ENCODE peak calls at places on chromosomes 2 and 18, in six cellular contexts. N, R, X, P, L and C are unnamed samples.

GRCh38 chr2:166042356-166042755 is 85.5 kb downstream of the SCN1A start:
- DNase-seq in L (no peak), N (no peak), X (no peak), P (no peak), R (no peak), C (no peak)

GRCh38 chr2:94871226-94872087 is at the start of gene TEKT4:
- DNase-seq in X (peak), R (no peak), N (no peak), P (no peak), L (peak), C (peak)

GRCh38 chr2:32423536-32423935 is 66.7 kb downstream of the BIRC6 start:
- DNase-seq in R (no peak), P (no peak), X (no peak), L (no peak), N (no peak), C (no peak)

GRCh38 chr2:138227195-138227594 is 262.9 kb downstream of the HNMT start:
- DNase-seq in R (no peak), P (no peak), X (no peak), N (no peak), L (no peak), C (no peak)

GRCh38 chr2:238136820-238137537 is 1.5 kb upstream of the KLHL30 start:
- DNase-seq in L (no peak), P (peak), X (no peak), R (no peak), N (no peak), C (no peak)

GRCh38 chr2:239157766-239158165 is 243.1 kb downstream of the HDAC4 start:
- DNase-seq in L (peak), X (peak), N (no peak), R (no peak), P (no peak), C (peak)

GRCh38 chr18:22964116-22964515 is 31.0 kb downstream of the RBBP8 start:
- DNase-seq in L (no peak), R (no peak), P (no peak), X (no peak), N (no peak), C (no peak)

GRCh38 chr2:134232461-134232860 is 21.4 kb upstream of the MGAT5 start:
- DNase-seq in R (no peak), P (no peak), X (no peak), L (no peak), N (no peak), C (no peak)

GRCh38 chr2:66030553-66030952 is 404.4 kb upstream of the MEIS1 start:
- DNase-seq in X (no peak), R (no peak), N (no peak), L (no peak), P (no peak), C (peak)

GRCh38 chr2:25954199-25954752 is 28.0 kb downstream of the KIF3C start:
- DNase-seq in L (no peak), P (no peak), R (no peak), N (no peak), X (no peak), C (no peak)

GRCh38 chr2:215970425-215970824 is 42.9 kb downstream of the MREG start:
- DNase-seq in N (no peak), P (peak), R (no peak), X (no peak), L (no peak), C (no peak)

GRCh38 chr18:77071711-77072292 is 60.8 kb downstream of the MBP start:
- DNase-seq in N (peak), R (no peak), P (peak), X (peak), L (peak), C (no peak)

GRCh38 chr2:126720647-126721046 is 64.7 kb downstream of the GYPC start:
- DNase-seq in R (no peak), X (no peak), P (no peak), N (no peak), L (no peak), C (no peak)

GRCh38 chr2:221716434-221717303 is 144.6 kb upstream of the EPHA4 start:
- DNase-seq in X (peak), L (peak), P (no peak), R (no peak), N (no peak), C (peak)

GRCh38 chr2:205060269-205060668 is 515.0 kb downstream of the PARD3B start:
- DNase-seq in P (peak), L (peak), X (peak), N (no peak), R (no peak), C (no peak)

GRCh38 chr2:231960810-231961348 is 634 bp upstream of the DIS3L2 start:
- DNase-seq in N (no peak), R (no peak), X (peak), P (no peak), L (no peak), C (peak)

GRCh38 chr2:63591566-63592175 is 2.9 kb downstream of the MDH1 start:
- DNase-seq in L (no peak), R (no peak), P (no peak), X (no peak), N (no peak), C (no peak)

GRCh38 chr2:177573120-177573519 is 180.5 kb downstream of the AGPS start:
- DNase-seq in P (no peak), N (no peak), X (peak), R (no peak), L (no peak), C (no peak)

GRCh38 chr2:49298230-49298629 is 143.9 kb upstream of the FSHR start:
- DNase-seq in L (no peak), R (no peak), X (no peak), N (no peak), P (no peak), C (no peak)

GRCh38 chr2:81598437-81598836 is 1293.9 kb upstream of the LRRTM1 start:
- DNase-seq in X (no peak), P (no peak), L (no peak), R (no peak), N (no peak), C (peak)